ENCODE peak calls at places on chromosomes 6 and 20, in seven cellular contexts. K, H, C, Q, X, J and W are unnamed samples.

GRCh38 chr6:2414885-2415523 is 169.6 kb upstream of the GMDS start:
- DNase-seq in K (no peak), H (no peak), C (no peak), Q (no peak), X (no peak), J (no peak), W (no peak)

GRCh38 chr6:68709091-68709490 is 74.0 kb downstream of the ADGRB3 start:
- DNase-seq in K (no peak), H (no peak), C (no peak), Q (no peak), X (no peak), J (no peak), W (no peak)

GRCh38 chr6:87755697-87756671 is 54.0 kb upstream of the AKIRIN2 start:
- DNase-seq in K (peak), H (no peak), C (no peak), Q (no peak), X (peak), J (no peak), W (no peak)

GRCh38 chr6:168216139-168216538 is 103.4 kb downstream of the DACT2 start:
- DNase-seq in K (no peak), H (no peak), C (no peak), Q (no peak), X (no peak), J (no peak), W (no peak)

GRCh38 chr6:130965657-130966056 is 97.4 kb downstream of the EPB41L2 start:
- DNase-seq in K (no peak), H (no peak), C (no peak), Q (no peak), X (peak), J (no peak), W (no peak)

GRCh38 chr6:87139236-87139635 is 16.1 kb upstream of the ZNF292 start:
- DNase-seq in K (peak), H (no peak), C (peak), Q (no peak), X (peak), J (no peak), W (no peak)

GRCh38 chr6:47483516-47483852 is 5.9 kb downstream of the CD2AP start:
- DNase-seq in K (no peak), H (no peak), C (no peak), Q (no peak), X (peak), J (no peak), W (no peak)

GRCh38 chr6:31573239-31574105 is 1.4 kb downstream of the LTA start:
- DNase-seq in K (no peak), H (no peak), C (no peak), Q (no peak), X (no peak), J (no peak), W (no peak)

GRCh38 chr6:33896391-33897192 is 92.8 kb upstream of the MLN start:
- DNase-seq in K (no peak), H (no peak), C (no peak), Q (no peak), X (peak), J (no peak), W (peak)

GRCh38 chr6:37027036-37027720 is 21.7 kb downstream of the FGD2 start:
- DNase-seq in K (no peak), H (no peak), C (no peak), Q (no peak), X (no peak), J (no peak), W (no peak)

GRCh38 chr20:58408603-58409246 is 19.7 kb downstream of the VAPB start:
- DNase-seq in K (no peak), H (no peak), C (no peak), Q (no peak), X (no peak), J (no peak), W (no peak)

GRCh38 chr6:84074988-84075781 is 41.6 kb downstream of the MRAP2 start:
- DNase-seq in K (peak), H (no peak), C (no peak), Q (no peak), X (peak), J (no peak), W (no peak)

GRCh38 chr6:15530411-15530810 is 132.4 kb downstream of the DTNBP1 start:
- DNase-seq in K (no peak), H (no peak), C (no peak), Q (no peak), X (no peak), J (no peak), W (no peak)

GRCh38 chr6:85923013-85923430 is 280.3 kb upstream of the SYNCRIP start:
- DNase-seq in K (peak), H (no peak), C (no peak), Q (no peak), X (peak), J (no peak), W (no peak)

GRCh38 chr6:160027931-160028330 is 59.0 kb downstream of the IGF2R start:
- DNase-seq in K (peak), H (no peak), C (no peak), Q (no peak), X (no peak), J (no peak), W (no peak)

GRCh38 chr20:17017232-17017631 is 209.6 kb upstream of the PCSK2 start:
- DNase-seq in K (no peak), H (no peak), C (no peak), Q (no peak), X (no peak), J (no peak), W (no peak)

GRCh38 chr6:7561153-7561964 is 19.9 kb downstream of the DSP start:
- DNase-seq in K (no peak), H (peak), C (no peak), Q (no peak), X (peak), J (no peak), W (no peak)

GRCh38 chr6:84358581-84358980 is 131.1 kb upstream of the CEP162 start:
- DNase-seq in K (no peak), H (no peak), C (no peak), Q (no peak), X (no peak), J (no peak), W (no peak)

GRCh38 chr6:34383171-34383631 is 9.3 kb downstream of the NUDT3 start:
- DNase-seq in K (peak), H (no peak), C (no peak), Q (no peak), X (peak), J (no peak), W (no peak)

GRCh38 chr6:168437751-168438150 is 3.2 kb upstream of the SMOC2 start:
- DNase-seq in K (no peak), H (no peak), C (no peak), Q (no peak), X (no peak), J (no peak), W (no peak)

GRCh38 chr6:150352321-150353296 is 16.2 kb upstream of the IYD start:
- DNase-seq in K (peak), H (no peak), C (no peak), Q (no peak), X (peak), J (no peak), W (no peak)

GRCh38 chr20:37651932-37652331 is 41.9 kb upstream of the CTNNBL1 start:
- DNase-seq in K (no peak), H (no peak), C (no peak), Q (peak), X (no peak), J (peak), W (peak)

GRCh38 chr20:42972591-42972990 is 217.1 kb downstream of the PTPRT start:
- DNase-seq in K (no peak), H (no peak), C (no peak), Q (no peak), X (no peak), J (no peak), W (no peak)

GRCh38 chr20:57004416-57004815 is 262.0 kb downstream of the BMP7 start:
- DNase-seq in K (no peak), H (no peak), C (no peak), Q (no peak), X (no peak), J (no peak), W (no peak)

GRCh38 chr6:93389192-93389591 is 30.2 kb downstream of the EPHA7 start:
- DNase-seq in K (no peak), H (no peak), C (no peak), Q (no peak), X (no peak), J (no peak), W (no peak)

GRCh38 chr6:108841377-108841855 is 6.8 kb upstream of the ARMC2 start:
- DNase-seq in K (no peak), H (no peak), C (no peak), Q (no peak), X (no peak), J (no peak), W (no peak)

GRCh38 chr6:142728367-142728766 is 216.6 kb downstream of the HIVEP2 start:
- DNase-seq in K (no peak), H (no peak), C (no peak), Q (no peak), X (no peak), J (no peak), W (no peak)

GRCh38 chr6:109467696-109468095 is 12.1 kb upstream of the MICAL1 start:
- DNase-seq in K (no peak), H (no peak), C (no peak), Q (no peak), X (no peak), J (no peak), W (no peak)

GRCh38 chr6:122007366-122007765 is 392.1 kb upstream of the HSF2 start:
- DNase-seq in K (no peak), H (no peak), C (no peak), Q (no peak), X (peak), J (no peak), W (no peak)

GRCh38 chr6:136586295-136586694 is 36.1 kb upstream of the MAP7 start:
- DNase-seq in K (peak), H (no peak), C (no peak), Q (no peak), X (peak), J (no peak), W (no peak)

GRCh38 chr6:37492236-37493046 is 7.3 kb downstream of the CCDC167 start:
- DNase-seq in K (no peak), H (no peak), C (no peak), Q (no peak), X (no peak), J (no peak), W (no peak)

GRCh38 chr6:68635706-68636513 is 828 bp downstream of the ADGRB3 start:
- DNase-seq in K (peak), H (no peak), C (no peak), Q (peak), X (peak), J (peak), W (no peak)

GRCh38 chr6:139820191-139820590 is 445.7 kb upstream of the CITED2 start:
- DNase-seq in K (peak), H (no peak), C (no peak), Q (no peak), X (peak), J (no peak), W (no peak)

GRCh38 chr6:35511183-35511941 is 1.3 kb downstream of the TULP1 start:
- DNase-seq in K (no peak), H (no peak), C (no peak), Q (no peak), X (no peak), J (no peak), W (peak)

GRCh38 chr6:4647414-4648365 is 128.5 kb upstream of the CDYL start:
- DNase-seq in K (peak), H (peak), C (no peak), Q (peak), X (peak), J (peak), W (peak)

GRCh38 chr6:78611886-78612480 is 255.4 kb upstream of the IRAK1BP1 start:
- DNase-seq in K (no peak), H (no peak), C (no peak), Q (no peak), X (peak), J (no peak), W (no peak)

GRCh38 chr6:26473758-26474438 is 16.1 kb downstream of the BTN2A1 start:
- DNase-seq in K (peak), H (peak), C (peak), Q (peak), X (peak), J (peak), W (peak)
- H3K27ac ChIP-seq in K (peak), H (peak), C (peak), Q (peak), X (peak), J (peak), W (peak)

DNA sequence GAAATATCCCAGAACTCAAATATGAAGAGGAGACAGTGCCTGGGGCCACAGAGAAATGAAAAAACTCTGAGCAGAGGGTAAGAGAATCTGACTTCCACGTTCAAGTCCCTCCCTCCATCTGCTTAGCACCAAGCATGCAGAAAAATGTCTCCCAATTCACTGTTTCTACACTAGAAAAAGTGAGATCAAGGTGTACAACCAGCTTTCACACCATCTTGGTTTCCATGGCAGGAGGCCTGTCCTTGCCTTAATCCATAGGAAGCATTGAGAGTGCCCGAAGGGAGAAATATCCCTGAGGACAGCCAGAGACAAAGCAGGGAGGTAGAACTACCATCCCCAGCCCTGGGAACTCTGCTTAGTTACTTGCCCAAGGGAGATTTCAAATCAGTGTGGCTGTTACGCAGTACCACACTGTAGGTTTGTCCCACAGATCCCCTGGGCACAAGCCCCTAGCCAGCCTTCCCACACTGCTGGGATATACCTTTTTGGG is 82.9 kb downstream of the SCML4 start:
- DNase-seq in K (no peak), H (no peak), C (no peak), Q (no peak), X (no peak), J (no peak), W (no peak)
- H3K27ac ChIP-seq in K (no peak), H (no peak), C (peak), Q (no peak), X (no peak), J (no peak), W (no peak)

GRCh38 chr20:23350007-23350854 is at the start of gene NXT1:
- DNase-seq in K (peak), H (peak), C (peak), Q (peak), X (peak), J (peak), W (peak)
- H3K27ac ChIP-seq in K (peak), H (peak), C (peak), Q (peak), X (peak), J (peak), W (peak)

DNA sequence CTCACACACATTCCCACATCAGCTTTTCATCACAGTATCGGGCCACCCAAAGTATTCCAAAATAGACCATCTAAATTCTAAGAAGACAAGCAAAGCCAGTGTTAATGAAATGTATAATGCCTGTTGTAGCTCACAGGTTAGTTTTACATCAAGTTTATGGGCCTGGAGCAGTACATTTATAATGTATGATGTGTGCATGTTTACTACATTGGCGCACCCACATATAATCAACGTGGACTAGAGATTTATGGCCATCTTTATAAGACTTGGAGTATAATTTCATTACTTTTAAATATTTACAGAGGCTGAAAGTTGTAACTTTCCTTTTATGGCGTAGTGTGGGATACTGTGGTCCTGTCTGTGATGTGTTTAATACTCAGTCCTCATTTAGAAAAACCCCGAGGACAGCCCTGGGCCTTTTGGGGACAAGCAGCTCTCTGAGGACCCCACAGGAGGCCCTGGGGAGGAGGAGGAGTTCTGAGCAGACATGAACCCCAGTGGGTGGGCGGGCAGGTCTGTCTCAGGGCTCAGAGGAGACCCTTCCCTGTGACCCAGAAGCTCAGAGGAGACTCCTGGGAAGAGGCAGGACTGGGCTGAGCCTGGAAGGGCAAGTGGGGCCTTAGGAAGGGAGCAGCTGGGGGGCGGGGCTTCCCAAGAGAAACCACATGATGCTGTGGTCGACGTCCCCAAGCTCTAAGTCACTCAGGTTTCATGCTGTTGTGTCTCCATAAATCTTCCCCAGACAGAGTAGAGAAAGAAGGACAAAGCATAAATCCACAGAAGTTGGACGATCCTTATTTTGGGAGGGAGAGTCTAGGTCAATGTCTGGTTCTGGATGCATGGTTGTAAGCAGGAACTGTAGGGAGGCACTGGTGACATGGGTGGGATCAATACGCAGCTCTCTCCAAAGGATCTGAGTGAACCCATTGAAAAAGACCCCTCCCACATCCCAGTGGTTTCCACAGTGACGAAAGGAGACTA is 232.0 kb downstream of the PREX1 start:
- DNase-seq in K (no peak), H (no peak), C (no peak), Q (no peak), X (no peak), J (no peak), W (no peak)
- H3K27ac ChIP-seq in K (no peak), H (no peak), C (no peak), Q (no peak), X (no peak), J (no peak), W (no peak)

DNA sequence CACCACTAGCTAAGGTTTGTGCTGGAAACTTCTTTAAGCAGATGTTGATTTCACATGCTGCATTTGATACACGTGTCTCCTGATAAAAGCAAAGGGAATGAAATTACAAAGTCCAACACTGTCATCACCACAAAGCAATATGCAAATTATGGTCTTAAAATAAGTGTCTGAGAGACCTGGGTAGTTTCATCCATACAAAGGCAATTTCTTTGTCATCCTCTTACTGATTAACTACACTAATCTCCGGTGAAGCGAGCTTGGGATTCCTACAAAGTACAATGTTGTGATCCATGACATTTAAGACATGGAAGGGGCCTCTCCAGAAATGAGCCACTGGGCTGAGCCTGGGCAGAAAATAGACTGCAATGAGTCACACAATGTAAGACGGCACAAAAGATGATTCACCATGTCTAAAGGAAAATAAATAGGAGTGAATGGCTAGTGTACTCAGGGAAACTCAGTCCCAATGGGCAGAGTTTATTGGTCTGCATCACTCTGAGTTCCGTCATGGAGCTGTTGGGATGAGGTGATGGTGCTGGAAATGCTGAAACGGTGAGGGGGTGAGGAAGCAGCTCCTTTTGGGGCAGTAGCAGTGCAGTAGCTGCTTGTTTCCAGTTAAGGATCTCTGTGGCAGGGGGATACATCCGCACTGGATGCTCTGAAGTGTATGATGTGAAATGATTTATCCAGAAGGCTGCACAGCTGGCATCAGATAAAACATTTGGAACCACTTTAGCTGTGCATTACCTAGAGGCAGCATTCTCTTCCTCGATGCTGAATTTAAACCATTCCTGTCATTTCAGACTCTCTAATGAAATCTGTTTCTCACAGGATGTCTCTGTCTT is 103.3 kb downstream of the IBTK start:
- DNase-seq in K (peak), H (no peak), C (no peak), Q (no peak), X (peak), J (peak), W (peak)
- H3K27ac ChIP-seq in K (peak), H (peak), C (no peak), Q (peak), X (peak), J (peak), W (peak)

GRCh38 chr6:11714798-11715285 is 63.8 kb downstream of the ADTRP start:
- DNase-seq in K (no peak), H (no peak), C (no peak), Q (no peak), X (no peak), J (no peak), W (no peak)
- H3K27ac ChIP-seq in K (no peak), H (no peak), C (no peak), Q (no peak), X (no peak), J (no peak), W (no peak)

GRCh38 chr6:157466340-157466643 is 85.3 kb downstream of the ZDHHC14 start:
- DNase-seq in K (no peak), H (no peak), C (no peak), Q (no peak), X (no peak), J (no peak), W (no peak)

GRCh38 chr6:157461000-157461915 is 80.3 kb downstream of the ZDHHC14 start:
- DNase-seq in K (peak), H (no peak), C (peak), Q (no peak), X (no peak), J (no peak), W (no peak)

GRCh38 chr6:157462956-157463742 is 82.2 kb downstream of the ZDHHC14 start:
- DNase-seq in K (no peak), H (no peak), C (no peak), Q (no peak), X (no peak), J (no peak), W (no peak)

GRCh38 chr6:157468054-157468453 is 87.1 kb downstream of the ZDHHC14 start:
- DNase-seq in K (no peak), H (no peak), C (no peak), Q (no peak), X (no peak), J (no peak), W (no peak)

GRCh38 chr6:157464653-157465535 is 83.9 kb downstream of the ZDHHC14 start:
- DNase-seq in K (no peak), H (no peak), C (no peak), Q (no peak), X (peak), J (peak), W (peak)
- H3K27ac ChIP-seq in K (no peak), H (no peak), C (peak), Q (no peak), X (no peak), J (no peak), W (no peak)

GRCh38 chr6:106866875-106867658 is 107.5 kb downstream of the CD24 start:
- DNase-seq in K (no peak), H (no peak), C (no peak), Q (no peak), X (no peak), J (no peak), W (no peak)
- H3K27ac ChIP-seq in K (no peak), H (no peak), C (no peak), Q (no peak), X (no peak), J (no peak), W (no peak)